ENCODE peak calls at places on chromosomes 5 and 9, in four cellular contexts. One of them, this sample, is unnamed.

GRCh38 chr9:85142461-85143401 is 473.2 kb downstream of the NTRK2 start:
- DNase-seq in GM10248: peak; percentile 34
- DNase-seq in GM20000: peak; percentile 46
- DNase-seq in mesenteric fat pad: no peak
- DNase-seq in this sample: peak; percentile 4

GRCh38 chr9:78606011-78606410 is 309.1 kb downstream of the PSAT1 start:
- DNase-seq in mesenteric fat pad: no peak
- DNase-seq in GM10248: no peak
- DNase-seq in GM20000: no peak
- DNase-seq in this sample: no peak

GRCh38 chr5:180072556-180072955 is 997 bp upstream of the RNF130 start:
- DNase-seq in GM10248: no peak
- DNase-seq in mesenteric fat pad: no peak
- DNase-seq in GM20000: no peak
- DNase-seq in this sample: no peak

GRCh38 chr9:74696520-74696919 is 191.2 kb downstream of the TRPM6 start:
- DNase-seq in mesenteric fat pad: no peak
- DNase-seq in GM10248: no peak
- DNase-seq in GM20000: no peak
- DNase-seq in this sample: no peak

GRCh38 chr9:131387394-131387793 is 6.5 kb upstream of the PRRC2B start:
- DNase-seq in GM20000: no peak
- DNase-seq in GM10248: no peak
- DNase-seq in mesenteric fat pad: no peak
- DNase-seq in this sample: no peak

GRCh38 chr9:9079473-9079872 is 1279.9 kb upstream of the DMAC1 start:
- DNase-seq in GM20000: no peak
- DNase-seq in GM10248: no peak
- DNase-seq in mesenteric fat pad: no peak
- DNase-seq in this sample: no peak

GRCh38 chr5:118857700-118858099 is 130.6 kb downstream of the DTWD2 start:
- DNase-seq in GM20000: no peak
- DNase-seq in mesenteric fat pad: no peak
- DNase-seq in GM10248: no peak
- DNase-seq in this sample: no peak

GRCh38 chr5:99543841-99544240 is 615.0 kb upstream of the CHD1 start:
- DNase-seq in mesenteric fat pad: no peak
- DNase-seq in GM20000: no peak
- DNase-seq in GM10248: no peak
- DNase-seq in this sample: no peak

GRCh38 chr9:129523953-129524847 is 96.7 kb downstream of the C9orf50 start:
- DNase-seq in mesenteric fat pad: no peak
- DNase-seq in GM10248: no peak
- DNase-seq in GM20000: no peak
- DNase-seq in this sample: no peak

GRCh38 chr9:126097679-126098078 is 228.9 kb upstream of the MVB12B start:
- DNase-seq in GM20000: no peak
- DNase-seq in GM10248: no peak
- DNase-seq in mesenteric fat pad: no peak
- DNase-seq in this sample: no peak

GRCh38 chr5:122559676-122560075 is 215.2 kb upstream of the SNX2 start:
- DNase-seq in GM10248: no peak
- DNase-seq in GM20000: no peak
- DNase-seq in mesenteric fat pad: no peak
- DNase-seq in this sample: no peak

GRCh38 chr5:107040907-107041306 is 629.8 kb downstream of the EFNA5 start:
- DNase-seq in GM20000: no peak
- DNase-seq in mesenteric fat pad: no peak
- DNase-seq in GM10248: no peak
- DNase-seq in this sample: no peak

This sample was measured in RPMI8226.